ENCODE peak calls at places on chromosome 11, in four cellular contexts. C, F, J and A are unnamed samples.

GRCh38 chr11:20033806-20034205 is 126.5 kb downstream of the DBX1 start:
- DNase-seq in J (no peak), C (no peak), F (no peak), A (no peak)

GRCh38 chr11:110376711-110377324 is 52.9 kb upstream of the FDX1 start:
- DNase-seq in J (no peak), C (peak), F (peak), A (peak)

GRCh38 chr11:73426184-73426845 is 50.1 kb downstream of the RELT start:
- DNase-seq in F (no peak), C (no peak), J (no peak), A (no peak)

GRCh38 chr11:12677131-12677530 is 2.9 kb downstream of the TEAD1 start:
- DNase-seq in F (no peak), C (peak), J (no peak), A (peak)

GRCh38 chr11:134411887-134412507 is at the start of gene B3GAT1:
- DNase-seq in F (no peak), J (no peak), C (peak), A (peak)

GRCh38 chr11:5245155-5245554 is 4.5 kb downstream of the HBG1 start:
- DNase-seq in C (no peak), F (no peak), J (no peak), A (no peak)

GRCh38 chr11:72730706-72731105 is 21.5 kb downstream of the ARAP1 start:
- DNase-seq in F (no peak), J (no peak), C (no peak), A (no peak)

GRCh38 chr11:85776951-85777602 is 33.9 kb downstream of the SYTL2 start:
- DNase-seq in C (no peak), F (no peak), J (no peak), A (no peak)

GRCh38 chr11:61803889-61804647 is 11.4 kb downstream of the FEN1 start:
- DNase-seq in J (no peak), F (no peak), C (no peak), A (no peak)

GRCh38 chr11:104916442-104916841 is 18.2 kb upstream of the CASP12 start:
- DNase-seq in C (no peak), J (no peak), F (no peak), A (no peak)

GRCh38 chr11:134406264-134407185 is 5.5 kb downstream of the B3GAT1 start:
- DNase-seq in C (no peak), F (no peak), J (no peak), A (no peak)

GRCh38 chr11:119044708-119045107 is 12.3 kb downstream of the HYOU1 start:
- DNase-seq in C (peak), J (no peak), F (no peak), A (no peak)

GRCh38 chr11:130601141-130601540 is 152.7 kb downstream of the ADAMTS15 start:
- DNase-seq in J (no peak), F (peak), C (peak), A (peak)

GRCh38 chr11:61587951-61588695 is 7.2 kb upstream of the SYT7 start:
- DNase-seq in F (peak), C (peak), J (peak), A (peak)

GRCh38 chr11:3052109-3052479 is 5.1 kb downstream of the CARS1 start:
- DNase-seq in C (no peak), F (no peak), J (no peak), A (no peak)

GRCh38 chr11:69524291-69524882 is 42.9 kb downstream of the LINC01488 start:
- DNase-seq in J (no peak), F (no peak), C (no peak), A (peak)

GRCh38 chr11:33704240-33705002 is 3.8 kb upstream of the C11orf91 start:
- DNase-seq in C (no peak), F (no peak), J (no peak), A (no peak)

GRCh38 chr11:4683020-4683419 is 14.6 kb downstream of the OR51E2 start:
- DNase-seq in C (no peak), J (no peak), F (no peak), A (peak)

GRCh38 chr11:46343520-46343919 is 3.7 kb upstream of the DGKZ start:
- DNase-seq in F (no peak), J (no peak), C (no peak), A (no peak)

GRCh38 chr11:6440906-6441358 is at the start of gene HPX:
- DNase-seq in J (no peak), C (no peak), F (no peak), A (no peak)

GRCh38 chr11:68447015-68447801 is 13.3 kb upstream of the PPP6R3 start:
- DNase-seq in F (peak), C (peak), J (peak), A (peak)

GRCh38 chr11:134339756-134340155 is 8.0 kb downstream of the GLB1L2 start:
- DNase-seq in J (no peak), C (no peak), F (no peak), A (no peak)

GRCh38 chr11:61694971-61695706 is 14.9 kb downstream of the DAGLA start:
- DNase-seq in F (peak), J (no peak), C (peak), A (peak)

GRCh38 chr11:124872280-124872679 is 7.0 kb downstream of the ROBO3 start:
- DNase-seq in C (no peak), J (no peak), F (no peak), A (no peak)

GRCh38 chr11:65128182-65129145 is 5.9 kb downstream of the SYVN1 start:
- DNase-seq in F (no peak), C (no peak), J (no peak), A (no peak)

GRCh38 chr11:105156231-105156630 is 16.7 kb upstream of the CARD18 start:
- DNase-seq in C (peak), J (no peak), F (no peak), A (no peak)

GRCh38 chr11:121514401-121514981 is 61.7 kb upstream of the SORL1-AS1 start:
- DNase-seq in F (no peak), C (peak), J (no peak), A (peak)

GRCh38 chr11:4890279-4890678 is 8.6 kb downstream of the OR51T1 start:
- DNase-seq in F (no peak), J (no peak), C (no peak), A (no peak)

GRCh38 chr11:122074022-122074421 is 42.0 kb downstream of the BLID start:
- DNase-seq in F (no peak), C (no peak), J (no peak), A (no peak)

GRCh38 chr11:125273519-125274000 is 109.0 kb downstream of the PKNOX2 start:
- DNase-seq in F (no peak), J (no peak), C (no peak), A (no peak)

GRCh38 chr11:2883717-2884423 is 1.7 kb downstream of the CDKN1C start:
- DNase-seq in J (no peak), C (peak), F (peak), A (peak)

GRCh38 chr11:45318516-45318915 is 32.4 kb upstream of the SYT13 start:
- DNase-seq in C (no peak), J (no peak), F (no peak), A (no peak)

GRCh38 chr11:124839051-124839971 is 25.9 kb upstream of the ROBO3 start:
- DNase-seq in J (no peak), F (no peak), C (peak), A (peak)

GRCh38 chr11:126619516-126619915 is 264.0 kb downstream of the ST3GAL4 start:
- DNase-seq in J (no peak), F (no peak), C (no peak), A (no peak)